ENCODE peak calls at places on chromosome 20, in four cellular contexts. X is K562, M is suprapubic skin, Q is stomach. D is an unnamed sample.

GRCh38 chr20:8190043-8190880 is 58.2 kb downstream of the PLCB1 start:
- DNase-seq in X (no peak), M (no peak), Q (no peak), D (no peak)

GRCh38 chr20:58006346-58007316 is 221.8 kb downstream of the ANKRD60 start:
- DNase-seq in X (no peak), M (no peak), Q (no peak), D (peak; percentile 10)

GRCh38 chr20:45064812-45065211 is 36.1 kb downstream of the KCNS1 start:
- DNase-seq in X (no peak), M (no peak), Q (no peak), D (no peak)

GRCh38 chr20:45592574-45593189 is 13.6 kb upstream of the WFDC8 start:
- DNase-seq in X (peak; percentile 19), M (no peak), Q (no peak), D (no peak)

GRCh38 chr20:16530201-16530681 is 43.0 kb downstream of the KIF16B start:
- DNase-seq in X (no peak), M (no peak), Q (peak; percentile 62), D (no peak)

GRCh38 chr20:63017076-63017825 is 10.5 kb upstream of the BHLHE23 start:
- DNase-seq in X (no peak), M (no peak), Q (no peak), D (no peak)

GRCh38 chr20:4091332-4092135 is 76.2 kb upstream of the RNF24 start:
- DNase-seq in X (peak; percentile 66), M (no peak), Q (peak; percentile 69), D (peak; percentile 44)

GRCh38 chr20:19815553-19815991 is 57.5 kb downstream of the RIN2 start:
- DNase-seq in X (no peak), M (no peak), Q (no peak), D (no peak)

GRCh38 chr20:48681201-48681881 is 146.5 kb downstream of the PREX1 start:
- DNase-seq in X (no peak), M (no peak), Q (no peak), D (no peak)

GRCh38 chr20:48683467-48684175 is 144.2 kb downstream of the PREX1 start:
- DNase-seq in X (no peak), M (no peak), Q (no peak), D (no peak)

GRCh38 chr20:48681882-48682426 is 145.8 kb downstream of the PREX1 start:
- DNase-seq in X (no peak), M (no peak), Q (no peak), D (no peak)

GRCh38 chr20:48684501-48685041 is 143.2 kb downstream of the PREX1 start:
- DNase-seq in X (no peak), M (no peak), Q (peak; percentile 81), D (no peak)

DNA sequence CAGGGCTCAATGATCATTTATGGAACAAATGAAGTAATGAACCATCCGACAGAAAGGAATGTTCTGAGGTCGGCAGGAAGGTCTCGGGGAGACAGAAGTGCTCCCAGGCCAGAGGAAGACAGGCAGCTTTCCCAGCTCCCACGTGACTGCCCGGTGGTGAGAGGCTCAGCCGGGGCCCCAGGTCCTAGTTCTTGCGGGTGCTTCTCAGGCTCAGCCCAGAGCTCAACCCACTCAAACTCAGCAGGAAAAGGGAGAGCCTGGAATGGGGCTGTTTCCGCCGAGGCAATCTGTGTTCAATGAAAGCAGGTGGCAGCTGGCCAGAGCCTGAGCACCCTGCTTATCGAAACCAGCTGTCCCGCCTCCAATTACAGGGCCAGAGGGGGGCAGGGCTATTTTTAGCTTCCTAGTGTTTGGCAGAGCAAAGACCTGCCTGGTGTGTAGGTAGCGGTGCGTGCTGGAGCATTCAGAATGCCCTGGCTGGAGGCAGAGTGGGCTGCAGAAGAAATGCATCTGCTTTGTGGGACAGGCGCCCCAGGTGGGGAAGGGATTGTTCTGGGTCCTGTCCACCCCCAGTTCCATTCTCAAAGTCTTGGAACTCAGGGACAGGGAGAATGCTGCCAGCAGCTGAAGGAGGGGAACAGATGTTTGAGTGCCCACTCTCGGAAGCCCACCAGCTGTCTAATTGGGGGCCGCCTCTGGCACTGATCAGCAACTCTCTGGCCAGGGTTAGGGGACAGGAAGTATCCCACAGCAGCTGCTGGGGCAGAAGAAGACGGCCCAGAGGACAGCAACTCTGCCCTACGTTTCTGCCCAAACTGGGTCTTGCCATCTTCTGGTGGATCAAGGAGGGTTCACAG is 145.0 kb downstream of the PREX1 start:
- DNase-seq in X (peak; percentile 68), M (no peak), Q (peak; percentile 97), D (peak; percentile 66)
- TF ChIP-seq POLR2AphosphoS5 in X (peak; percentile 58), M (no peak), Q (peak; percentile 80), D (no peak)

GRCh38 chr20:50286609-50287008 is 96.0 kb downstream of the CEBPB start:
- DNase-seq in X (peak; percentile 84), M (peak; percentile 91), Q (no peak), D (peak; percentile 63)
- H3K4me3 ChIP-seq in X (no peak overlapping the region), M (no peak overlapping the region), Q (no peak overlapping the region), D (peak overlapping the region; percentile 28)

DNA sequence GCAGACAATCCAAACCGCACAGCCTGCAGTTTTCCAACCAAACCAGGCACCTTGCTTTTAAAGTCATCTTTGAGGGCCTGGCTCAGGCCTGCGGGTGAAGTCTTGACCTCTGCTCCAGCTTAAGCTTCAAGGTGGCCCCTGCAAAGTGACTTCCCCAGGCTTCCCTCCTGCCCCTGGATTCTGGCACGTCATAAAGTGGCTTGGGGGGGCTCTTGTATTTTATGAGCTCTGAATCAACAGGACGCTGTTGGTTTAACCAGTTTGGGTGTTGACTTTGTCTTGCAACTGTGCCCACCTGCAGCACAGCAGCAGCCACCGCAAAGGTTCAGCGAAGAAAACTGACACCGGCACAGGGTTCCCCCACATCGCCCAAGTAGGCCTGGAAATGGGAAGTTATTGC is 81.2 kb downstream of the NFATC2 start:
- DNase-seq in X (no peak), M (no peak), Q (no peak), D (no peak)
- TF ChIP-seq POLR2AphosphoS5 in X (no peak), M (no peak), Q (no peak), D (no peak)

DNA sequence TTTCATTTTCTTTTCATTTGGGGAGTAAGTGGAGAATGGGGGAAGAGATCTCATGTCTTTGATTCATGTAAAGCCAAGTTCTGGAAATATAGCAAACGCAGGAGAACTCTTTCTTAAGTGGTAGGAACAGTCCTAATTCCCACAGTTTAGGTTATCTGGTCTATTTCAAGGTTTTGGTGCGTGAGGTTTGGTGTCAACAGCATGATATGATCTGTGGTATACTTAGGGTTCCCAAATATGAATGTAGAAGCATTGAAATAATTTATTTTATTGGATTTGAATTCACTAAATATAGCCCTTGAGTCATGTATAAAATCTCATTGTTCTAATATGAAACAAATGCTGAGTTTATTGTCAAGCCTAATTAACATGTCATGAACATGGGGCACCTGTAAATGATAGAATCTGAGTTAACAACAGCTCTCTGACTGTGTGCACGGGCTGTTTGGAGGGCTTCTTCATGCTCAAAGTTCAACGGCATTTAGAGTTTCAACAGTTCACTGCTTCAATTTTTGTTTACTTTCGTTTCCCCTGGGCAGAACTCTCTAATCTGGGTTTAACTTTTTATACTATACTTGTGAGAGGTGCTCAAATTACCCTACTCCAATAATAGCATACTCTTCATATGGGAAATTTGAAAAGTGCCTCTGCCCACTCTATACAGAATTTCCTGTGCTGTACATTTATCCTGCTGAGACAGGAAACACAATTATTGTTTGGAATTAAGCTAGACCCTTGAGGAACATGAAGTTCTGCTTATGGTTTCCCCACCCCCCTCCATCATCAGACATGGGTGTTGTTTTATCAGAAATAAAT is 236.3 kb upstream of the ZNF217 start:
- DNase-seq in X (no peak), M (no peak), Q (no peak), D (no peak)
- H3K4me3 ChIP-seq in X (peak overlapping the region; percentile 4), M (peak overlapping the region; percentile 39), Q (no peak overlapping the region), D (peak overlapping the region; percentile 12)

GRCh38 chr20:33482581-33482980 is 7.3 kb upstream of the CBFA2T2 start:
- DNase-seq in X (no peak), M (no peak), Q (no peak), D (no peak)
- TF ChIP-seq POLR2AphosphoS5 in X (no peak), M (no peak), Q (no peak), D (no peak)

D was measured in breast epithelium.